ENCODE peak calls at places on chromosome 4, in four cellular contexts. M is mammary epithelial cell, O is ovary, T is SK-N-SH. S is an unnamed sample. For H3K4me1 and H3K36me3, the result is how much of the 10 kb centered on the place peaks cover.

GRCh38 chr4:24968992-24969391 is 56.1 kb upstream of the CCDC149 start:
- DNase-seq in M (no peak), O (no peak), T (no peak), S (peak)

GRCh38 chr4:123088521-123088920 is 166.1 kb upstream of the NUDT6 start:
- DNase-seq in M (no peak), O (no peak), T (no peak), S (no peak)

GRCh38 chr4:2786152-2786671 is 6.7 kb upstream of the SH3BP2 start:
- DNase-seq in M (no peak), O (no peak), T (no peak), S (no peak)

GRCh38 chr4:120865985-120866384 is 56.5 kb downstream of the PRDM5 start:
- DNase-seq in M (peak), O (no peak), T (no peak), S (no peak)

GRCh38 chr4:7466904-7467303 is 32.2 kb upstream of the PSAPL1 start:
- DNase-seq in M (no peak), O (no peak), T (no peak), S (no peak)

GRCh38 chr4:52574036-52574435 is 85.1 kb downstream of the USP46 start:
- DNase-seq in M (no peak), O (no peak), T (no peak), S (no peak)

GRCh38 chr4:7909463-7909862 is 30.2 kb downstream of the AFAP1 start:
- DNase-seq in M (no peak), O (no peak), T (no peak), S (no peak)

GRCh38 chr4:61889117-61889516 is 689.0 kb downstream of the ADGRL3 start:
- DNase-seq in M (no peak), O (no peak), T (no peak), S (no peak)

DNA sequence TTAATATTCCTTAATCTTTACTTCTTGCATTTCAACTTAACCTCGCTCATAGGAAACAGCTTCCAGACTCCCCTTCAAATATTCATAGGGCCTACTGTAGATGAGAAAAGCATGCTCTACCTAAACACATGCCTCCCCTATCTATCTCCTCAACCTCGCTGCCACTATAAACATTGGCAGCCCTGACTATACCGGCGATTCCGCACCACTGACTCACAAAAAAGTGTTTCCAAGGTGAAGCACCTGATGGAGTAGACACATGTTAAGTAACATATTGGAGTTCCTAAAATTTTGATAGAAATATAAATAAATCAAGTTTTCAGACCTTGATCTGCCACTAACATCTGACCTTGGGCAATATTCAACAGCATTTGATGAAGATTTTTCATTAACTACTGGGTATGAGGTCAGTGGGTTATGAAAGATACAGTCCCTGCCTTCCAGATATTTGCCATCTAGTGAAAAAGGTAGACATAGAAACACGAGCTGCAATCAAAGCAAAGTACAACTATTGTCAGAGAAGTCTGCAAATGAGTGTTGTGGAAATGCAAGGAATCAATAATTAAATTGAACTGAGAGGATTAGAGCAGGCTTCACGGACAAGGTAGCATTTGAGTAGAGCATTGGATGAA is 184.2 kb downstream of the MAML3 start:
- DNase-seq in M (no peak), O (no peak), T (no peak), S (no peak)
- H3K4me1 ChIP-seq in M (under half), O (under half), T (under half), S (under half)

DNA sequence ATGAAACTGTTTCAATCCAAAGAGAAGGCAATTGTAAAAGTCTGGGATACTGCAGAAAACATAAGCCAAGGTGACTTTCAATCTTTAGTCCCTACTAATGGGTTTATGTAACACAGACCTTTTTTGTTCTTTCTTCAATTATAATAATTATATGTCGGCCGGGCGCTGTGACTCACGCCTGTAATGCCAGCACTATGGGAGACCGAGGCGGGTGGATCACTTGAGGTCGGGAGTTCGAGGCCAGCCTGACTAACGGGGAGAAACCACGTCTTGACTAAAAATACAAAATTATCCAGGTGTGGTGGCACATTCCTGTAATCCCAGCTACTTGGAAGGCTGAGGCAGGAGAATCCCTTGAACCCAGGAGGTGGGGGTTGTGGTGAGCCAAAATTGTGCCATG is 489.8 kb upstream of the CTSO start:
- DNase-seq in M (no peak), O (no peak), T (no peak), S (no peak)
- H3K36me3 ChIP-seq in M (under half), O (under half), T (under half), S (under half)

GRCh38 chr4:1241466-1241935 is 7.4 kb downstream of the CTBP1 start:
- DNase-seq in M (no peak), O (peak), T (peak), S (no peak)
- H3K4me1 ChIP-seq in M (under half), O (under half), T (under half), S (under half)

DNA sequence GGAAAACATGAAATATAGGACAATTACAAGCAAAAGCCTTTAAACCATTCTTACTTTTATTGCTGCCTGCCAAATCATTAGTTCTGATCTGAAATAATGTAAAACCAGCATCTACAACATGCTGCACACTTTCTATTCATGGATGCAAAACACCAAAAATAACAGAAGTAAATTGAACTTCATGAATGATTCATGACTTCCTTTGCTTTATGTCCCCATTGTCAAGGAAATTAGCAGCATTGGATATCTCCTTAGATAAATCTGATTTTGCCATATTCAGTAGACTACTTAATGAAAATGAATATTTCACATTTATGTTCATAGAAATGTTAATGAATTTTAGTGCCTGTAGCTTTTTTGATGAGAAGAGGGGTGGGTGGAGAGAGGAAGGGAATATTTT is 132.6 kb downstream of the COMMD8 start:
- DNase-seq in M (no peak), O (no peak), T (no peak), S (no peak)
- H3K36me3 ChIP-seq in M (under half), O (under half), T (under half), S (under half)

GRCh38 chr4:9971711-9972110 is 49.6 kb downstream of the SLC2A9 start:
- DNase-seq in M (no peak), O (no peak), T (no peak), S (no peak)

GRCh38 chr4:9969526-9970398 is 51.5 kb downstream of the SLC2A9 start:
- DNase-seq in M (no peak), O (no peak), T (no peak), S (no peak)

GRCh38 chr4:9968472-9968871 is 52.8 kb downstream of the SLC2A9 start:
- DNase-seq in M (no peak), O (no peak), T (no peak), S (no peak)

GRCh38 chr4:9964884-9965283 is 56.4 kb downstream of the SLC2A9 start:
- DNase-seq in M (no peak), O (no peak), T (no peak), S (no peak)

DNA sequence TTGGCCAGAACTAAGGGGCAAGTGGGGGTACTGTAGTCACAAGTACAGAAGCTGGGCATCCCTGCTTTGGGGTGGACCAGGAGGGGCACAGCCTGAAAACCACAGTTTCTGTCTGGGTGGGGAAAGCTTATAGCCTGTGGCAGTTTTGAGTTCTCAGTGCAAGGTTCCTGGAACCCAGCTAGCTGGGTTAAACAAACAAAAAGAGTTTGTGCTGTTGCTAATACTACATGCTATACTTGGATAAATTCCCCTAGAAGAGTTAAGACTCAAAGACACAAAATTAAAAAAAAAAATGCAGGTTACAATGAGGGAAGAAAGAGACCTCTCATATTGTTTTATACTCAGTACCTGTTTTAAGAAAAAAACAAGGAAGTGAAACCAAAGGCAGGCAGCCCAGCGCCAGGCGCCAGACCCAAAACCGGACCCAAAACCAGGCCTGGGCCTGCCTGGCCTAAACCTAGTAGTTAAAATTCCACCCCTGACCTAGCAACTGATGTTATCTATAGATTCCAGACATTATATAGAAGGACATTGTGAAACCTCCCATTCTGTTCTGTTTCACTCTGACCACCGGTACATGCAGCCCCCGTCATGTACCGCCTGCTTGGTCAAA is 50.8 kb downstream of the SLC2A9 start:
- DNase-seq in M (no peak), O (no peak), T (no peak), S (no peak)
- H3K4me1 ChIP-seq in M (under half), O (under half), T (under half), S (under half)

DNA sequence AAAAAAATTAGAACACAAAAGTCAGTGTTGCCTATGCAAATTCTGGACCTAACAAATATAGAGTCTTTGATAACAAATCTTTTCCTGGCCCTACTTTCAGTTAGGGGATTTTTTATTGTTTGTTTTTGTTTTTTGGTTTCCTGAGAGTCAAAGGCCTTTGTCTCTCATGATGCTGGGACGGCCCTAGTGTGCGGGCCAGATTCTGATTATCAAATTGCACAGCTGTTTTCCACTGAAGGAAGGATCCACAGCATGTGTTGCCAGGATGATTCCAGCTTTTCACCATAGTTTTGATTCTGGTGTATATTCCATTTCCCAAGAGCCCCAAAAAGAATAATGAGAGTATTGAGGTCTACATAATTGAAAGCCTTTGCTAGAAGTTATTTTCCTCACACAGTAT is 248.2 kb downstream of the CAMK2D start:
- DNase-seq in M (no peak), O (no peak), T (no peak), S (no peak)
- H3K36me3 ChIP-seq in M (under half), O (under half), T (half or more), S (half or more)

DNA sequence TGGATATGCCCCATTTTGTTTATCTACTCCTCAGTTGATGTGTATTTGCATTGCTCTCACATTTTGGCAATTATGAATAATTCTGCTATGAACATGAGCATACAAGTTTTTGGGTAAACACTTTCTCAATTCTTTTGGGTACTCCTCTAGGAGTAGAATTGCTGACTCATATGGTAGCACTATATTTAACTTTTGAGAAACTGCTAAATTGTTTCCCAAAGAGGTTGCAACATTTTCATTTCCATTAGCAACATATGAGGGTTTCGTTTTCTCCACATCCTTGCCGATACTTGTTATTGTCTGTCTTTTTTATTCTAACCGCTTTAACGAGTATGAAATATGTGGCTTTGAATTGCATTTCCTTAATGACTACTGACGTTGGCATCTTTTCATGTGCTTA is 185.4 kb downstream of the TSPAN5 start:
- DNase-seq in M (peak), O (no peak), T (no peak), S (no peak)
- H3K4me1 ChIP-seq in M (under half), O (under half), T (under half), S (under half)

DNA sequence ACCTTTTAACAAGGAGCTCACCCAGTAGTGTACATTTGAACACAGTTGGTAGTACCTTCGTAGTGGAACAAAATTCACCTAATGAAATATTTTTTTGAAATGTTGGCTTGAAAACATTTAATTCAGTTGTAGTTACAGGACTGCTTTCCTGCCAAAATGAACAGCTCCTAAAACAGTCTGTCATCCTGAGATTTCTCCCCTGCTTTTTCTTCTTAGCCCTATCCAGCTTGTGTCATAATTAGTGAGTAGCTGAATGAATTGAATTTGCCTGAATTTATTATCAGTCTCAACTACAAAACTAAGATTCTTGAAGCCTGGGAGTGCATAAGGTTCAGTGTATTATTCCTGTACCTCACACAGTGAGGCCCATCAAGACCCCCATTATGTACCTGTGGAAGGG is 62.0 kb downstream of the BMPR1B start:
- DNase-seq in M (no peak), O (no peak), T (no peak), S (no peak)
- H3K36me3 ChIP-seq in M (under half), O (under half), T (under half), S (under half)

GRCh38 chr4:183182873-183183725 is 84.0 kb downstream of the WWC2 start:
- DNase-seq in M (peak), O (peak), T (no peak), S (peak)

GRCh38 chr4:183181081-183181480 is 82.0 kb downstream of the WWC2 start:
- DNase-seq in M (no peak), O (no peak), T (no peak), S (no peak)

GRCh38 chr4:183183906-183184535 is 85.0 kb downstream of the WWC2 start:
- DNase-seq in M (no peak), O (no peak), T (no peak), S (no peak)

GRCh38 chr4:183186803-183187202 is 87.7 kb downstream of the WWC2 start:
- DNase-seq in M (no peak), O (no peak), T (no peak), S (no peak)

GRCh38 chr4:183185018-183185417 is 86.0 kb downstream of the WWC2 start:
- DNase-seq in M (no peak), O (no peak), T (no peak), S (no peak)
- H3K4me1 ChIP-seq in M (under half), O (under half), T (under half), S (under half)